ENCODE peak calls at places on chromosomes 6 and 20, in seven cellular contexts. Y, M, U, P, E, D and R are unnamed samples.

GRCh38 chr6:137491478-137491877 is 2.7 kb downstream of the OLIG3 start:
- DNase-seq in Y (no peak), M (no peak), U (no peak), P (no peak), E (no peak), D (no peak), R (no peak)

GRCh38 chr6:137486388-137486787 is 7.8 kb downstream of the OLIG3 start:
- DNase-seq in Y (no peak), M (no peak), U (no peak), P (no peak), E (no peak), D (no peak), R (no peak)

GRCh38 chr6:42025066-42025789 is 25.1 kb upstream of the TAF8 start:
- DNase-seq in Y (peak), M (peak), U (no peak), P (no peak), E (no peak), D (no peak), R (no peak)

GRCh38 chr6:139289233-139289632 is 2.6 kb downstream of the TXLNB start:
- DNase-seq in Y (no peak), M (no peak), U (no peak), P (no peak), E (no peak), D (no peak), R (no peak)

GRCh38 chr20:62069741-62070216 is 4.1 kb upstream of the TAF4 start:
- DNase-seq in Y (no peak), M (no peak), U (peak), P (no peak), E (peak), D (peak), R (no peak)

GRCh38 chr6:28651161-28651560 is 125.5 kb downstream of the GPX5 start:
- DNase-seq in Y (no peak), M (no peak), U (no peak), P (no peak), E (no peak), D (no peak), R (no peak)

GRCh38 chr6:163356324-163356723 is 58.2 kb upstream of the QKI start:
- DNase-seq in Y (no peak), M (no peak), U (peak), P (no peak), E (peak), D (peak), R (no peak)

GRCh38 chr6:98566126-98566525 is 268.2 kb upstream of the POU3F2 start:
- DNase-seq in Y (no peak), M (no peak), U (no peak), P (no peak), E (no peak), D (no peak), R (no peak)

GRCh38 chr6:33344771-33345697 is 27.5 kb upstream of the ZBTB22 start:
- DNase-seq in Y (peak), M (peak), U (peak), P (peak), E (peak), D (peak), R (peak)

GRCh38 chr6:31381666-31382065 is 21.7 kb upstream of the MICA start:
- DNase-seq in Y (no peak), M (no peak), U (no peak), P (no peak), E (no peak), D (no peak), R (no peak)

GRCh38 chr20:37670426-37670825 is 23.4 kb upstream of the CTNNBL1 start:
- DNase-seq in Y (no peak), M (no peak), U (no peak), P (no peak), E (no peak), D (peak), R (peak)

DNA sequence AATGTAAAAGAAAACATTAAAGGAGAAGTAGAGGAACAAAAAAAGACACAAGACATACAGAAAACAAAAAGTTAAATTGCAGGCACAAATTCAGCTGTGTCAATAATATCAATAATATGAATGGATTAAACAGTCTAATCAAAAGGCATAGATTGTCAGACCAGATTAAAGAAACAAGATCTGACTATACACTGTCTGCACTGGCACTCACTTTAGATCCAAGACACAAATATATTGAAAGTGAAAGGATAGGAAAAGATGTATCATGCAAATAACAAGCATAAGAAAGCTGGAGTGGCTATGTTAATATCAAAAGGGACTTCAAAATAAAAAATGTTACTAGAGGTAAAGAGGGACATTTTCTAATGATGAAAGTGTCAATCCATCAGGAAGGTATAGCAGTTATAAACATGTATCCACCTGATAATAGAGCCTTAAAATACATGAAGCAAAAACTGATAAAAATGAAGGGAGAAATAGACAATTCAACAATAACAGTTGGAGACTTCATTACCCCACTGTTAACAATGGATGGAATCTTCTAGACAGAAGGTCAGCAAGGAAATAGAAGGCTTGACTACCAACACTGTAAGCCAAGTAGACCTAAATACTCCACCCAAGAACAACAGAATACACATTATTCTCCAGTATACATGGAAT is 89.7 kb downstream of the HIVEP1 start:
- DNase-seq in Y (no peak), M (no peak), U (no peak), P (peak), E (no peak), D (no peak), R (no peak)
- H3K4me3 ChIP-seq in Y (no peak), M (no peak), U (no peak), P (no peak), E (no peak), D (no peak), R (no peak)

GRCh38 chr6:13988049-13988738 is 63.4 kb downstream of the RNF182 start:
- DNase-seq in Y (no peak), M (no peak), U (no peak), P (no peak), E (no peak), D (no peak), R (no peak)
- H3K4me3 ChIP-seq in Y (no peak), M (no peak), U (no peak), P (no peak), E (no peak), D (no peak), R (no peak)

GRCh38 chr20:49610701-49611538 is 43.0 kb upstream of the PTGIS start:
- DNase-seq in Y (peak), M (peak), U (peak), P (peak), E (no peak), D (peak), R (peak)
- H3K4me3 ChIP-seq in Y (peak), M (no peak), U (peak), P (peak), E (no peak), D (peak), R (peak)

GRCh38 chr6:75202676-75203131 is 3.1 kb downstream of the COL12A1 start:
- DNase-seq in Y (no peak), M (no peak), U (peak), P (no peak), E (peak), D (no peak), R (no peak)
- H3K4me3 ChIP-seq in Y (no peak), M (no peak), U (peak), P (no peak), E (peak), D (peak), R (peak)

GRCh38 chr20:49823152-49823847 is 10.7 kb downstream of the SLC9A8 start:
- DNase-seq in Y (peak), M (no peak), U (no peak), P (peak), E (no peak), D (no peak), R (no peak)
- H3K4me3 ChIP-seq in Y (no peak), M (no peak), U (no peak), P (no peak), E (no peak), D (no peak), R (no peak)

GRCh38 chr20:3081641-3082040 is 2.9 kb downstream of the AVP start:
- DNase-seq in Y (no peak), M (no peak), U (no peak), P (no peak), E (no peak), D (no peak), R (no peak)

GRCh38 chr20:3082306-3082951 is 2.1 kb downstream of the AVP start:
- DNase-seq in Y (no peak), M (no peak), U (no peak), P (no peak), E (no peak), D (no peak), R (peak)

GRCh38 chr20:3084283-3084985 is at the start of gene AVP:
- DNase-seq in Y (no peak), M (no peak), U (no peak), P (no peak), E (no peak), D (no peak), R (no peak)

GRCh38 chr20:3084986-3085360 is 449 bp upstream of the AVP start:
- DNase-seq in Y (no peak), M (no peak), U (no peak), P (no peak), E (no peak), D (no peak), R (no peak)

GRCh38 chr20:3082955-3083952 is 1.3 kb downstream of the AVP start:
- DNase-seq in Y (no peak), M (no peak), U (no peak), P (no peak), E (no peak), D (no peak), R (no peak)
- H3K4me3 ChIP-seq in Y (no peak), M (no peak), U (no peak), P (no peak), E (no peak), D (no peak), R (no peak)

GRCh38 chr20:673606-674005 is 2.0 kb downstream of the SCRT2 start:
- DNase-seq in Y (no peak), M (no peak), U (no peak), P (no peak), E (no peak), D (no peak), R (no peak)

GRCh38 chr20:675453-676314 is at the start of gene SCRT2:
- DNase-seq in Y (peak), M (no peak), U (peak), P (peak), E (peak), D (peak), R (peak)

GRCh38 chr20:676315-676937 is 824 bp upstream of the SCRT2 start:
- DNase-seq in Y (no peak), M (peak), U (no peak), P (no peak), E (no peak), D (no peak), R (no peak)

GRCh38 chr20:672975-673604 is 2.5 kb downstream of the SCRT2 start:
- DNase-seq in Y (no peak), M (no peak), U (no peak), P (no peak), E (no peak), D (no peak), R (no peak)

DNA sequence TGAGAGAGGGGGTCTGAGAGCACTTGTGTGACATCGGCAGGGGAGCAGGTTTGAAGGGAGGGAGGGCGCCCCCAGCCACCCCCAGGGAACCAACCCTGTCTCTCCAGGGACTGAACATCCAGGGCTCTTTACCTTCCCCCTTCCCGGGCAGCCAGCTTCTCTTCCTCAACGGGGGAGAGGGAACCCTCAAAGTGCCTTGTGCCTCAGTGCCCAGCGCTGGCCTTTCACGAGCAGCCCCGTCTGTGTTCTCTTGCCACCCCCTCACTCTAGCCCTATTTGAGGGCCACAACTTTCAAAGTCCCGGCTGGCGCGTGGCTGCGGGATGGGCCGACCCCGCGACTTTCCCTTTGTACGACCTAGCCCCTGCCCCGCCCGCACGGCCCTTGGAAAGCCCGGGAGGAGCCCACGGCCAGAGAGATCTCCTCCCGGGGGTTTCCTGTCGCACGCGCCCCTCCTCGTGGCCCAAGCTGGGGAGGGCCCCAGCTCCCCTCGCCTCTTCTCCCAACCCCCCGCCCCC is 608 bp downstream of the SCRT2 start:
- DNase-seq in Y (no peak), M (no peak), U (no peak), P (no peak), E (no peak), D (no peak), R (no peak)
- H3K4me3 ChIP-seq in Y (no peak), M (no peak), U (no peak), P (no peak), E (no peak), D (no peak), R (no peak)

GRCh38 chr6:149897855-149898744 is at the start of gene RAET1E:
- DNase-seq in Y (no peak), M (peak), U (no peak), P (no peak), E (no peak), D (no peak), R (no peak)
- H3K4me3 ChIP-seq in Y (no peak), M (no peak), U (peak), P (no peak), E (peak), D (no peak), R (peak)

GRCh38 chr6:81747327-81747726 is 5.2 kb downstream of the TENT5A start:
- DNase-seq in Y (no peak), M (no peak), U (no peak), P (no peak), E (no peak), D (no peak), R (no peak)
- H3K4me3 ChIP-seq in Y (no peak), M (no peak), U (no peak), P (no peak), E (no peak), D (no peak), R (no peak)